ENCODE peak calls at places on chromosomes 2 and 18, in four cellular contexts. U is fibroblast of lung, M is GM12865, S is stomach. K is an unnamed sample.

GRCh38 chr2:134446431-134447091 is 192.7 kb downstream of the MGAT5 start:
- DNase-seq in U (peak; percentile 74), M (no peak), S (no peak), K (no peak)

GRCh38 chr2:58033530-58033929 is 13.1 kb upstream of the VRK2 start:
- DNase-seq in U (no peak), M (no peak), S (no peak), K (no peak)

GRCh38 chr2:127342101-127342500 is 45.7 kb downstream of the MAP3K2 start:
- DNase-seq in U (no peak), M (peak; percentile 64), S (no peak), K (no peak)

GRCh38 chr2:37809525-37809924 is 115.6 kb upstream of the RMDN2 start:
- DNase-seq in U (peak; percentile 77), M (no peak), S (peak; percentile 34), K (no peak)

GRCh38 chr2:238267884-238268680 is 20.3 kb downstream of the PER2 start:
- DNase-seq in U (no peak), M (no peak), S (no peak), K (no peak)

GRCh38 chr2:223328578-223328977 is 273.6 kb downstream of the SCG2 start:
- DNase-seq in U (no peak), M (no peak), S (no peak), K (no peak)

GRCh38 chr18:61612517-61612916 is 279.3 kb downstream of the CDH20 start:
- DNase-seq in U (no peak), M (no peak), S (no peak), K (no peak)

GRCh38 chr18:66676699-66677098 is 72.8 kb upstream of the CDH19 start:
- DNase-seq in U (no peak), M (no peak), S (no peak), K (no peak)

GRCh38 chr2:227163445-227163997 is 484 bp downstream of the COL4A4 start:
- DNase-seq in U (no peak), M (peak; percentile 85), S (peak; percentile 31), K (no peak)

GRCh38 chr2:109253216-109253615 is 124.2 kb downstream of the SH3RF3 start:
- DNase-seq in U (no peak), M (no peak), S (no peak), K (no peak)

GRCh38 chr2:204989877-204990276 is 444.6 kb downstream of the PARD3B start:
- DNase-seq in U (no peak), M (no peak), S (no peak), K (no peak)

GRCh38 chr2:8624855-8625398 is 56.9 kb upstream of the ID2 start:
- DNase-seq in U (no peak), M (no peak), S (no peak), K (no peak)

GRCh38 chr2:85888020-85888744 is 608 bp downstream of the ST3GAL5 start:
- DNase-seq in U (no peak), M (peak; percentile 35), S (no peak), K (no peak)

GRCh38 chr2:213107728-213108127 is 43.7 kb downstream of the IKZF2 start:
- DNase-seq in U (no peak), M (no peak), S (no peak), K (no peak)

GRCh38 chr2:241814571-241815476 is 5.8 kb downstream of the NEU4 start:
- DNase-seq in U (no peak), M (no peak), S (no peak), K (no peak)

GRCh38 chr2:3078684-3079083 is 298.9 kb downstream of the EIPR1 start:
- DNase-seq in U (no peak), M (no peak), S (no peak), K (no peak)

GRCh38 chr2:221958224-221958623 is 340.6 kb downstream of the PAX3 start:
- DNase-seq in U (no peak), M (no peak), S (no peak), K (no peak)
- TF ChIP-seq CTCF in U (no peak), M (no peak), S (no peak), K (peak; percentile 53)

DNA sequence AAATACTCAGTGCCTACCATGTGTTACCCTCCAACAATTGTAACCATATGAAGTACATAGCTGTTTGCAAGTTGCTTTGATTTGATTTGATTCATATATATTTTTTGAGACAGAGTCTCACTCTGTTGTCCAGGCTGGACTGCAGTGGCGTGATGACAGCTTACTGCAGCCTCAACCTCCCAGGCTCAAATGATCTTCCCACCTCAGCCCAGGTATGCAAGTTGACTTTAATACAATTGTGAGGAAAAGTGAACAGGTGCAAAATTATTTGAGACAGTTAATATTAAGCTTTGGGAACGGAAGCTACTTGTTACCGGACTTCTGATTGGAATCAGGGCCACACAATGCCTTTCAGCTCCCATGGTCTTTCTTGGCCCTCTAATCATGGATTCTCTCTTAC is 1.3 kb upstream of the RPL37A start:
- DNase-seq in U (no peak), M (no peak), S (no peak), K (no peak)
- H3K4me3 ChIP-seq in U (peak overlapping the region; percentile 94), M (peak overlapping the region; percentile 97), S (peak overlapping the region; percentile 95), K (peak overlapping the region; percentile 76)

GRCh38 chr2:105640241-105640640 is 104.5 kb upstream of the NCK2 start:
- DNase-seq in U (no peak), M (no peak), S (no peak), K (no peak)
- TF ChIP-seq CTCF in U (no peak), M (no peak), S (no peak), K (no peak)

GRCh38 chr2:240293126-240293864 is 142.2 kb upstream of the GPC1 start:
- DNase-seq in U (peak; percentile 12), M (no peak), S (peak; percentile 23), K (no peak)
- H3K4me3 ChIP-seq in U (no peak overlapping the region), M (no peak overlapping the region), S (no peak overlapping the region), K (no peak overlapping the region)

GRCh38 chr2:159557437-159558034 is 58.8 kb downstream of the BAZ2B start:
- DNase-seq in U (peak; percentile 22), M (peak; percentile 6), S (no peak), K (peak; percentile 15)
- TF ChIP-seq CTCF in U (no peak), M (peak; percentile 9), S (no peak), K (peak; percentile 76)

GRCh38 chr2:45649855-45650806 is 1.3 kb upstream of the PRKCE start:
- DNase-seq in U (peak; percentile 45), M (peak; percentile 62), S (peak; percentile 82), K (no peak)

GRCh38 chr2:45651415-45652089 is at the start of gene PRKCE:
- DNase-seq in U (peak; percentile 59), M (peak; percentile 26), S (peak; percentile 61), K (no peak)

GRCh38 chr2:45647986-45648520 is 3.4 kb upstream of the PRKCE start:
- DNase-seq in U (peak; percentile 31), M (no peak), S (no peak), K (no peak)

GRCh38 chr2:45650851-45651414 is 542 bp upstream of the PRKCE start:
- DNase-seq in U (peak; percentile 98), M (peak; percentile 97), S (peak; percentile 94), K (peak; percentile 48)

GRCh38 chr2:45649457-45649854 is 2.0 kb upstream of the PRKCE start:
- DNase-seq in U (peak; percentile 40), M (no peak), S (no peak), K (no peak)
- H3K4me3 ChIP-seq in U (peak overlapping the region; percentile 92), M (peak overlapping the region; percentile 71), S (peak overlapping the region; percentile 76), K (peak overlapping the region; percentile 92)

DNA sequence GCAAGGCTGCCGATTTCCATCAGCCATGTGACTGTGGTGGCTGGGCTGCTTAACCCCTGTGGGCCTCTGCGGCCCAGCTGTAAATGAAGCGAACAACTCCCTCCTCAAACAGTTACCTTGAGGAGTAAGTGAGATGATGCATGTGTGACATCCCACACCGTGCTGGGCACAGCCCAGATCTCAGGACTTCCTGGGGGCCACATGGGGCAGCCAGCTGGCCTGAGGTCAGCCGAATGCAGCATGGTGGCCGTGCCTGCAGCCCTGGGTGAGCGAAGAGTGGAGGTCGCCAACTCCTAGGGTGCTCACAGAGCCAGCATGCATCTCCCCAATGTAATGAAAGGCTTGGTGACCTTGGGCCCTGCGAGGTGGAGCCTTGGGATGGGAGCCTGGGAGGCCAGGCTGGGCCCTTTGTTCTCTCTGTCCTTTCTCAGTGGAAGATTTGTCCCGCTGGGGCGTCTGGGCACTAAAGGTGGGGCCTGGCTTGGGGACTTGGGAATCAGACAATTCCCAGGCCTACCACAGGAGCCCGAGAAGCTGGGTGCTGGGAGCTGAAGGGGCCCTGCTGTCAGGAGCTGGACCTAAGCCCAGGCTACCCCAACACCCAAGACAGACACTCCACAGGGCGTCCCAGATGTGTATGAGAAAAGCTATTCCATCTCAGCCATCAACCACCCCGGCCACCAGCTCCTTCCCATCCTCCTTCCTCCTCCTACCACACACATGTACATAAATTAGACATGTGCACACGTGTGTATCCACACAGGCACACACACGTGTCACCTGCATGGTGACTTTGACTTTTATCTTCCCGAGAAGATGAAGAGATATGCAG is 24.9 kb downstream of the CIB4 start:
- DNase-seq in U (no peak), M (no peak), S (no peak), K (no peak)
- TF ChIP-seq CTCF in U (no peak), M (no peak), S (no peak), K (no peak)

DNA sequence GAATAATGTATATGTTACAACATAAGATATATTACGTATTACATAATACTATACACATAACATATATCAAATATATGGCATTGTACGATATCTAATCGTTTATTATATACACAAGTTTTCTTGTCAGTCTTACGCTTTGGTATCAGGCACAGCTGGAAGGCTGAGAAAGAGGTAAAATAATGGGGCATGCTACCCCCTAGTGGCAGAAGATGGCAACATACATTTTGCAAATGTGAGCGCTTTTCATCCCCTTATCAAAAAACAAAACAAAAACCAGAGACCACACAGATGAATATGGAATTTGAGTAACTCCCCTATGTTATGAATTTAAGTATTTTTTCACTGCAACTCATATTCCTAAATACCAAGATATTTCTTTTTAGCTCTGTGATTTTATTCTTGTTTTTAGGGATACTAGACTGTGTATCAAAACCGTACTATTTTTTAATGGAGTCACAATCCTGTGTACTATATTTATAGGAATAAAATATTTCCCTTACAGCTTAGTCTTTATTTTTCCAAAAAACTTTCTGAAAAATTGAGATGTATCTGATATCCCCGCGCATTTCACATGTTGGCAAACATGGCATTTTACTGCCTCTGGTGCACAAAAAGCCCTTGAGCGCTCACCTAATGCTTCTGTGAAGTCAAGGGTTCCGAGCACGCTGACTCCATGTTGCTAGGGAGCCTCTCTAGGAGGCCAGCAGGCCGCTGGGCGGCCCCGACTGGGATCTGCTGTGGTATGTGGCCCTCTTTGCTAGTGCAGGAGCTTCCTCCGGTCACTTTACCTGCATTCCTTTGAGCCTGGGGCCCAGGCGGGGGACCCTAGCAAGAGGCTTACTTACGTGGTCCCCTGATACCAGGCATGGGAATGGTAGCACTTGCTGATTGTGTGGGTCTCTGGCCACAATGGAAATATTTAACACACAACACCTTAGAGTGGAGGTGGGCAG is 62.5 kb downstream of the SLC4A3 start:
- DNase-seq in U (peak; percentile 76), M (peak; percentile 76), S (peak; percentile 40), K (no peak)
- H3K4me3 ChIP-seq in U (no peak overlapping the region), M (no peak overlapping the region), S (no peak overlapping the region), K (no peak overlapping the region)

DNA sequence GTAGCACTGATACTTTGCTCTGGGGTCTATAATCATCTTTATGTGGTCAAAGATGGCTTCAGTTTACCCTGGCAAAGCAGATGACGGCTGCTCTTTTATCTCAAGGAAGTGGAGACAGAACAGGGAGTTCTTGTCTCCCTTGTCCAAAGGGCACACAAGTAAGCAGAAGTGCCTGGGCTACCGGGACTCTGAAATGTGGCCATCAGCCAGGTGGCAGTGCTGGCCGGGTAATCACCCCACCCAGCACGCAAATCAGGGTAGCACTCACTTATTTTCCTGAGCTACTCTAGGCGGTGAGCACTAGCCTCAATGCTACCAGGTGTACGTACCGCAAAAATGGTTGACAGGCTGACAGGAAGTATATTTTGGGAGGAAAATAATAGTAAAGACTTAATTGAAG is 119.7 kb upstream of the ETAA1 start:
- DNase-seq in U (no peak), M (no peak), S (peak; percentile 31), K (no peak)
- TF ChIP-seq CTCF in U (no peak), M (no peak), S (no peak), K (peak; percentile 16)

K was measured in epithelial cell of proximal tubule.